ENCODE peak calls at places on chromosomes 16 and 17, in six cellular contexts. S is Kasumi-1; C is effector CD4-positive, alpha-beta T cell; P is NCI-H345; Y is EL; B is fibroblast of the aortic adventitia. M is an unnamed sample.

GRCh38 chr16:68704232-68704867 is 32.7 kb upstream of the CDH1 start:
- DNase-seq in S (peak; percentile 56), C (peak; percentile 9), P (peak; percentile 78), Y (peak; percentile 72), B (peak; percentile 65), M (peak; percentile 95)

GRCh38 chr17:80940171-80941123 is 51.2 kb upstream of the CHMP6 start:
- DNase-seq in S (no peak), C (no peak), P (peak; percentile 30), Y (no peak), B (no peak), M (no peak)

GRCh38 chr16:72884037-72884436 is 163.9 kb downstream of the ZFHX3 start:
- DNase-seq in S (no peak), C (no peak), P (no peak), Y (peak; percentile 42), B (peak; percentile 67), M (no peak)

GRCh38 chr16:10616744-10617640 is 36.6 kb upstream of the EMP2 start:
- DNase-seq in S (no peak), C (no peak), P (peak; percentile 63), Y (peak; percentile 63), B (peak; percentile 47), M (peak; percentile 89)

GRCh38 chr17:82458885-82459424 is 414 bp downstream of the NARF start:
- DNase-seq in S (peak; percentile 38), C (peak; percentile 14), P (peak; percentile 41), Y (peak; percentile 31), B (no peak), M (peak; percentile 69)

GRCh38 chr16:27377666-27378485 is 24.1 kb upstream of the IL21R start:
- DNase-seq in S (no peak), C (no peak), P (no peak), Y (no peak), B (no peak), M (peak; percentile 35)

GRCh38 chr16:1363501-1364041 is 11.8 kb downstream of the GNPTG start:
- DNase-seq in S (peak; percentile 17), C (peak; percentile 57), P (peak; percentile 30), Y (no peak), B (peak; percentile 18), M (peak; percentile 85)

GRCh38 chr16:67529639-67530012 is 997 bp downstream of the RIPOR1 start:
- DNase-seq in S (no peak), C (no peak), P (no peak), Y (peak; percentile 30), B (no peak), M (peak; percentile 60)

GRCh38 chr16:11156401-11156800 is 99.6 kb downstream of the SOCS1 start:
- DNase-seq in S (no peak), C (no peak), P (no peak), Y (no peak), B (no peak), M (no peak)

GRCh38 chr16:29815032-29815721 is 775 bp upstream of the PAGR1 start:
- DNase-seq in S (no peak), C (peak; percentile 56), P (peak; percentile 60), Y (peak; percentile 45), B (no peak), M (no peak)

GRCh38 chr17:43814714-43815113 is 18.2 kb downstream of the MPP3 start:
- DNase-seq in S (no peak), C (no peak), P (no peak), Y (peak; percentile 82), B (peak; percentile 70), M (no peak)

GRCh38 chr17:51913491-51913890 is 245.0 kb downstream of the CA10 start:
- DNase-seq in S (no peak), C (no peak), P (no peak), Y (no peak), B (no peak), M (no peak)

GRCh38 chr16:68592466-68593337 is 52.4 kb upstream of the CDH3 start:
- DNase-seq in S (peak; percentile 15), C (no peak), P (no peak), Y (peak; percentile 7), B (no peak), M (no peak)

GRCh38 chr17:70739046-70739445 is 569.7 kb downstream of the KCNJ2 start:
- DNase-seq in S (no peak), C (no peak), P (no peak), Y (no peak), B (no peak), M (no peak)

GRCh38 chr17:79801156-79802038 is 4.5 kb upstream of the CBX8 start:
- DNase-seq in S (no peak), C (no peak), P (no peak), Y (no peak), B (no peak), M (peak; percentile 70)

GRCh38 chr17:50208611-50209061 is 7.2 kb upstream of the COL1A1 start:
- DNase-seq in S (no peak), C (no peak), P (no peak), Y (no peak), B (peak; percentile 39), M (peak; percentile 75)

GRCh38 chr17:57461082-57461481 is 204.8 kb downstream of the MSI2 start:
- DNase-seq in S (no peak), C (no peak), P (no peak), Y (peak; percentile 33), B (no peak), M (no peak)

GRCh38 chr16:16073884-16074781 is 124.7 kb downstream of the ABCC1 start:
- DNase-seq in S (peak; percentile 93), C (no peak), P (no peak), Y (peak; percentile 97), B (peak; percentile 74), M (peak; percentile 92)

GRCh38 chr17:2396192-2396567 is 4.7 kb downstream of the MNT start:
- DNase-seq in S (no peak), C (no peak), P (no peak), Y (no peak), B (no peak), M (no peak)

GRCh38 chr16:71426069-71426879 is 15.6 kb downstream of the TLE7 start:
- DNase-seq in S (no peak), C (peak; percentile 60), P (no peak), Y (peak; percentile 89), B (peak; percentile 77), M (peak; percentile 97)

GRCh38 chr17:65711671-65712276 is 150.3 kb upstream of the AXIN2 start:
- DNase-seq in S (no peak), C (no peak), P (no peak), Y (no peak), B (no peak), M (peak; percentile 29)

GRCh38 chr17:62804822-62805221 is 3.3 kb downstream of the MARCHF10 start:
- DNase-seq in S (no peak), C (no peak), P (no peak), Y (no peak), B (no peak), M (peak; percentile 88)

GRCh38 chr17:72120878-72121163 is at the start of gene SOX9:
- DNase-seq in S (no peak), C (no peak), P (peak; percentile 90), Y (peak; percentile 96), B (peak; percentile 79), M (peak; percentile 99)

GRCh38 chr16:84754353-84754856 is 54.6 kb downstream of the USP10 start:
- DNase-seq in S (peak; percentile 88), C (peak; percentile 63), P (peak; percentile 61), Y (peak; percentile 85), B (peak; percentile 95), M (peak; percentile 91)

GRCh38 chr17:50185724-50186545 is 15.5 kb downstream of the COL1A1 start:
- DNase-seq in S (no peak), C (no peak), P (no peak), Y (no peak), B (peak; percentile 64), M (no peak)

GRCh38 chr17:2084766-2085647 is 30.1 kb downstream of the HIC1 start:
- DNase-seq in S (no peak), C (no peak), P (no peak), Y (peak; percentile 79), B (peak; percentile 92), M (peak; percentile 62)

GRCh38 chr17:40038882-40039513 is 15.2 kb downstream of the MED24 start:
- DNase-seq in S (peak; percentile 21), C (no peak), P (no peak), Y (peak; percentile 82), B (peak; percentile 85), M (peak; percentile 73)

GRCh38 chr16:85678821-85679220 is 9.9 kb downstream of the GINS2 start:
- DNase-seq in S (no peak), C (no peak), P (no peak), Y (no peak), B (no peak), M (no peak)

GRCh38 chr16:51151435-51151950 is 423 bp upstream of the SALL1 start:
- DNase-seq in S (no peak), C (no peak), P (peak; percentile 69), Y (peak; percentile 74), B (peak; percentile 81), M (peak; percentile 93)

GRCh38 chr17:57478851-57479250 is 222.5 kb downstream of the MSI2 start:
- DNase-seq in S (no peak), C (no peak), P (no peak), Y (no peak), B (no peak), M (no peak)

GRCh38 chr16:9527976-9528375 is 436.5 kb downstream of the HAPSTR1 start:
- DNase-seq in S (no peak), C (no peak), P (no peak), Y (no peak), B (no peak), M (no peak)

GRCh38 chr16:89712476-89712805 is 8.3 kb downstream of the VPS9D1 start:
- DNase-seq in S (no peak), C (no peak), P (no peak), Y (no peak), B (no peak), M (no peak)

GRCh38 chr16:12494716-12495115 is 309.0 kb downstream of the CPPED1 start:
- DNase-seq in S (no peak), C (no peak), P (no peak), Y (no peak), B (no peak), M (no peak)

GRCh38 chr16:17023606-17024005 is 447.2 kb downstream of the XYLT1 start:
- DNase-seq in S (no peak), C (no peak), P (no peak), Y (no peak), B (no peak), M (no peak)

GRCh38 chr17:66449418-66449977 is 147.1 kb downstream of the PRKCA start:
- DNase-seq in S (no peak), C (no peak), P (no peak), Y (no peak), B (no peak), M (no peak)

GRCh38 chr16:53974484-53975115 is 270.6 kb downstream of the FTO start:
- DNase-seq in S (no peak), C (no peak), P (no peak), Y (no peak), B (peak; percentile 23), M (no peak)

GRCh38 chr16:81873843-81874752 is 95.0 kb downstream of the PLCG2 start:
- DNase-seq in S (peak; percentile 70), C (peak; percentile 6), P (peak; percentile 3), Y (peak; percentile 45), B (peak; percentile 40), M (no peak)

GRCh38 chr17:32484628-32485027 is 2.2 kb upstream of the CDK5R1 start:
- DNase-seq in S (no peak), C (no peak), P (no peak), Y (no peak), B (no peak), M (no peak)